ENCODE peak calls at places on chromosome 2, in four cellular contexts. One of them, this sample, is unnamed.

GRCh38 chr2:50514881-50515280 is 517.1 kb downstream of the NRXN1 start:
- DNase-seq in GM12865: no peak
- DNase-seq in upper lobe of left lung: no peak
- DNase-seq in cardiac muscle cell: no peak
- DNase-seq in this sample: no peak

GRCh38 chr2:100939445-100939844 is 62.6 kb upstream of the RPL31 start:
- DNase-seq in GM12865: no peak
- DNase-seq in upper lobe of left lung: no peak
- DNase-seq in cardiac muscle cell: no peak
- DNase-seq in this sample: no peak

GRCh38 chr2:145203931-145204330 is 684.0 kb upstream of the ZEB2 start:
- DNase-seq in GM12865: no peak
- DNase-seq in upper lobe of left lung: no peak
- DNase-seq in cardiac muscle cell: no peak
- DNase-seq in this sample: no peak

GRCh38 chr2:231162036-231162345 is 36.4 kb upstream of the ARMC9 start:
- DNase-seq in GM12865: no peak
- DNase-seq in upper lobe of left lung: no peak
- DNase-seq in cardiac muscle cell: peak; percentile 97
- DNase-seq in this sample: peak; percentile 89

GRCh38 chr2:85255813-85256581 is 71.8 kb downstream of the TGOLN2 start:
- DNase-seq in GM12865: no peak
- DNase-seq in upper lobe of left lung: peak; percentile 68
- DNase-seq in cardiac muscle cell: peak; percentile 76
- DNase-seq in this sample: peak; percentile 76

GRCh38 chr2:97736608-97737330 is 23.4 kb downstream of the ZAP70 start:
- DNase-seq in GM12865: no peak
- DNase-seq in upper lobe of left lung: peak; percentile 64
- DNase-seq in cardiac muscle cell: no peak
- DNase-seq in this sample: no peak

GRCh38 chr2:45825001-45825651 is 173.7 kb downstream of the PRKCE start:
- DNase-seq in GM12865: no peak
- DNase-seq in upper lobe of left lung: no peak
- DNase-seq in cardiac muscle cell: no peak
- DNase-seq in this sample: no peak

GRCh38 chr2:85166021-85166420 is 32.8 kb downstream of the TCF7L1 start:
- DNase-seq in GM12865: no peak
- DNase-seq in upper lobe of left lung: no peak
- DNase-seq in cardiac muscle cell: no peak
- DNase-seq in this sample: no peak

GRCh38 chr2:177721087-177721486 is 328.5 kb downstream of the AGPS start:
- DNase-seq in GM12865: no peak
- DNase-seq in upper lobe of left lung: no peak
- DNase-seq in cardiac muscle cell: no peak
- DNase-seq in this sample: no peak

GRCh38 chr2:128589681-128590080 is 271.0 kb upstream of the HS6ST1 start:
- DNase-seq in GM12865: no peak
- DNase-seq in upper lobe of left lung: no peak
- DNase-seq in cardiac muscle cell: no peak
- DNase-seq in this sample: no peak

GRCh38 chr2:157231476-157231875 is 26.0 kb upstream of the GALNT5 start:
- DNase-seq in GM12865: no peak
- DNase-seq in upper lobe of left lung: no peak
- DNase-seq in cardiac muscle cell: no peak
- DNase-seq in this sample: no peak

GRCh38 chr2:30073523-30073922 is 73.3 kb upstream of the YPEL5 start:
- DNase-seq in GM12865: no peak
- DNase-seq in upper lobe of left lung: no peak
- DNase-seq in cardiac muscle cell: no peak
- DNase-seq in this sample: no peak

GRCh38 chr2:226971029-226971584 is 135.3 kb downstream of the RHBDD1 start:
- DNase-seq in GM12865: peak; percentile 41
- DNase-seq in upper lobe of left lung: no peak
- DNase-seq in cardiac muscle cell: no peak
- DNase-seq in this sample: no peak
- H3K4me3 ChIP-seq in GM12865: peak overlapping the region; percentile 35
- H3K4me3 ChIP-seq in upper lobe of left lung: no peak overlapping the region
- H3K4me3 ChIP-seq in cardiac muscle cell: no peak overlapping the region
- H3K4me3 ChIP-seq in this sample: no peak overlapping the region

GRCh38 chr2:24429711-24430110 is 61.3 kb upstream of the NCOA1 start:
- DNase-seq in GM12865: no peak
- DNase-seq in upper lobe of left lung: no peak
- DNase-seq in cardiac muscle cell: peak; percentile 49
- DNase-seq in this sample: no peak

GRCh38 chr2:24420373-24420772 is 60.0 kb upstream of the ITSN2 start:
- DNase-seq in GM12865: no peak
- DNase-seq in upper lobe of left lung: no peak
- DNase-seq in cardiac muscle cell: no peak
- DNase-seq in this sample: no peak

GRCh38 chr2:24423095-24423494 is 62.8 kb upstream of the ITSN2 start:
- DNase-seq in GM12865: no peak
- DNase-seq in upper lobe of left lung: no peak
- DNase-seq in cardiac muscle cell: no peak
- DNase-seq in this sample: no peak

GRCh38 chr2:24421668-24422067 is 61.3 kb upstream of the ITSN2 start:
- DNase-seq in GM12865: peak; percentile 65
- DNase-seq in upper lobe of left lung: no peak
- DNase-seq in cardiac muscle cell: peak; percentile 76
- DNase-seq in this sample: no peak

DNA sequence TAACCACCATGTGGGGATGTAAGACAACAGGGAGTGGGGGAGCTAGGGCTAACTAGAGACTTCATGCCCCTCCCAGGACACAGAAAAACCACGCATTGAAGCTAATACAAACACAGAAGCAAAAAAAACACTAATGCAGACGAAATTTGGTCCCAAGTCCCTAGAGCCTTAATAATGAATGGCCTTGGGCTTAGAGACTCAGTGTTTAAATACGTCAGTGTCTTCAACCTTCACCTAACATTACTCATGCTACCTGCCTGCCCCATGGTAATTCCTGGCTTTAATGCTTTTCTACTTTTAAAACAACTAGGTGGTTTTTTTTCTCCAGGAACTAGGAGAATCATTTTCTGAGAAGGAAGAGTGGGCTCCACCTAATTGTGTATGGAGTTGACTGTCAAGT is 64.1 kb upstream of the ITSN2 start:
- DNase-seq in GM12865: no peak
- DNase-seq in upper lobe of left lung: no peak
- DNase-seq in cardiac muscle cell: no peak
- DNase-seq in this sample: no peak
- TF ChIP-seq CTCF in GM12865: no peak
- TF ChIP-seq CTCF in upper lobe of left lung: no peak
- TF ChIP-seq CTCF in cardiac muscle cell: no peak
- TF ChIP-seq CTCF in this sample: no peak

DNA sequence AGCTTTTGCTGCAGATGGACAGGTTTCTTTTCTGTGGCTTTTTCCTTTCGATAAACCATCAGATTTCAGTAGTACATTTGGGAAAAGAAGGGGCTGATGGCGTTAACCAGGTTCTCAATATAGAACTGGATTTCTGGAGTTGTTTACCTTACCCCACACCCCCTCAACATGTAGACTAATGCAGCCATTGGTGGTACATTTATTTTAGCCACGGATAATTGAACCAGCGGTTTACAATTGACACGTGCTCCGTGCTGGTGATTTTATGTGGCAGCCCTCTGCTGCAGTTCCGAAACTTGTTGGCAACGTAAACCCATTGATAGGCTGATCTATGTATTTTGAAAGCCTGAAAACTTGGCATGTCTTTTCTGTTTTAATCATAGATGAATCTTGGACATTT is 5.4 kb downstream of the SOX11 start:
- DNase-seq in GM12865: no peak
- DNase-seq in upper lobe of left lung: no peak
- DNase-seq in cardiac muscle cell: no peak
- DNase-seq in this sample: no peak
- H3K4me3 ChIP-seq in GM12865: no peak overlapping the region
- H3K4me3 ChIP-seq in upper lobe of left lung: no peak overlapping the region
- H3K4me3 ChIP-seq in cardiac muscle cell: peak overlapping the region; percentile 91
- H3K4me3 ChIP-seq in this sample: peak overlapping the region; percentile 86

GRCh38 chr2:74982581-74982980 is 24.1 kb downstream of the POLE4 start:
- DNase-seq in GM12865: no peak
- DNase-seq in upper lobe of left lung: no peak
- DNase-seq in cardiac muscle cell: peak; percentile 27
- DNase-seq in this sample: no peak
- TF ChIP-seq CTCF in GM12865: no peak
- TF ChIP-seq CTCF in upper lobe of left lung: no peak
- TF ChIP-seq CTCF in cardiac muscle cell: peak; percentile 12
- TF ChIP-seq CTCF in this sample: peak; percentile 35

DNA sequence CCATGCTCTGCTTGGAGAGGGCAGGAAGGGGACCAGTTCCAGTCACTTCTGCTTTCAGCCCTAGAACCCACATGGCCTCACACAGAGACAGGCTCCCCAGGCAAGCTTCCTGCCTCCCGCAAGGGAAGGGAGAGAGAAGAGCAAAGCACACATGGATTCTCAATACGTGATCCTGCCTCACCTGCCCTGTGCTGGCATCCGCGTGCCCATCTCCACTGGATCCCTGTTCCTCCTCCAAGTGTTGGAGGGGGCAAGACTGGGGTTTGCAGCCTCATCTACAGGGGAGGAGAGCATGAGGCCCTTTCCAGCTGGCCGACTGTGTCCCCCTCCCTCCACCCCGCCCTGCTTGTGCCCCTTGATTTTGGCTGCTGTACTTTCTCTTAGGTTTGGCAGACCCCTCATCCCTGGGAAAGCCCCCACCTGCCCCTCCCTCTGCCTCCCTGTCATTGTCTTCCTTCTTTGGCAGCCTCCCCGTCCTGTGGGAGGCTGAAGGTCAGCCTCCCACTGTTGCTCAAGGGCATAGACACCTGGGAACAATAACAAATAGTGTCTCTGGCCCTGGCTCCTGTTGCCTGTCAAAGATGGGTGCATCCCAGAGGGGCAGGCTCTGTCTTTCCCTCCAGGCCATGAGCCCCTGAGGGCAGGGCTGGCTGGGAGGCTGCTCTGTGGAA is 22.7 kb downstream of the KCNF1 start:
- DNase-seq in GM12865: no peak
- DNase-seq in upper lobe of left lung: no peak
- DNase-seq in cardiac muscle cell: no peak
- DNase-seq in this sample: no peak
- H3K4me3 ChIP-seq in GM12865: no peak overlapping the region
- H3K4me3 ChIP-seq in upper lobe of left lung: no peak overlapping the region
- H3K4me3 ChIP-seq in cardiac muscle cell: no peak overlapping the region
- H3K4me3 ChIP-seq in this sample: no peak overlapping the region

GRCh38 chr2:70645733-70646420 is 92.3 kb upstream of the TGFA start:
- DNase-seq in GM12865: peak; percentile 5
- DNase-seq in upper lobe of left lung: no peak
- DNase-seq in cardiac muscle cell: no peak
- DNase-seq in this sample: no peak
- TF ChIP-seq CTCF in GM12865: no peak
- TF ChIP-seq CTCF in upper lobe of left lung: no peak
- TF ChIP-seq CTCF in cardiac muscle cell: no peak
- TF ChIP-seq CTCF in this sample: peak; percentile 42

GRCh38 chr2:221568299-221568698 is 3.8 kb downstream of the EPHA4 start:
- DNase-seq in GM12865: no peak
- DNase-seq in upper lobe of left lung: no peak
- DNase-seq in cardiac muscle cell: no peak
- DNase-seq in this sample: no peak
- H3K4me3 ChIP-seq in GM12865: no peak overlapping the region
- H3K4me3 ChIP-seq in upper lobe of left lung: no peak overlapping the region
- H3K4me3 ChIP-seq in cardiac muscle cell: peak overlapping the region; percentile 58
- H3K4me3 ChIP-seq in this sample: no peak overlapping the region

GRCh38 chr2:172467382-172467781 is 40.0 kb downstream of the ITGA6 start:
- DNase-seq in GM12865: peak; percentile 13
- DNase-seq in upper lobe of left lung: no peak
- DNase-seq in cardiac muscle cell: no peak
- DNase-seq in this sample: no peak
- TF ChIP-seq CTCF in GM12865: peak; percentile 42
- TF ChIP-seq CTCF in upper lobe of left lung: no peak
- TF ChIP-seq CTCF in cardiac muscle cell: peak; percentile 24
- TF ChIP-seq CTCF in this sample: peak; percentile 23

DNA sequence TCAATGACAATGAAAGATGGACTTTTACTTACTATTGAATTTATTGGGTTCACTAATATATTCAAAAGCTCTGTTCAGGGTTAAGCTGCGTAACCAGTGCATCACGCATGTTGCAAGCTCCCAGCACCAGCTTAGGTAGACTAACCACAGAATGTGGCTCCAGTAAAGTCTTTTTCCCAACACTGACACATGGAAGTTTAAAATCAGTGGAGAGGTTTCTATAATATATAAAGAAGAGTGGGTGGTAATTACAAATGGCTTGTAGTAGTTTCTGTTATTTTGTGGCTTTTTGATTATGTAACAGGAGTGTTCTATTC is 1.9 kb downstream of the PLCL1 start:
- DNase-seq in GM12865: no peak
- DNase-seq in upper lobe of left lung: no peak
- DNase-seq in cardiac muscle cell: peak; percentile 30
- DNase-seq in this sample: no peak
- H3K4me3 ChIP-seq in GM12865: no peak overlapping the region
- H3K4me3 ChIP-seq in upper lobe of left lung: no peak overlapping the region
- H3K4me3 ChIP-seq in cardiac muscle cell: peak overlapping the region; percentile 85
- H3K4me3 ChIP-seq in this sample: no peak overlapping the region

This sample was measured in retinal pigment epithelial cell.